ENCODE peak calls at places on chromosomes 11 and 22, in four cellular contexts. X is K562, V is nephron progenitor cell, F is spleen. B is an unnamed sample.

GRCh38 chr11:132082566-132082965 is 712.2 kb downstream of the NTM start:
- DNase-seq in X (no peak), V (no peak), F (no peak), B (no peak)

GRCh38 chr11:33701831-33702230 is 1.2 kb upstream of the C11orf91 start:
- DNase-seq in X (no peak), V (no peak), F (no peak), B (no peak)

GRCh38 chr11:33967451-33967850 is 75.6 kb upstream of the LMO2 start:
- DNase-seq in X (no peak), V (no peak), F (no peak), B (no peak)

GRCh38 chr11:235180-235997 is 753 bp downstream of the SIRT3 start:
- DNase-seq in X (no peak), V (no peak), F (no peak), B (no peak)

GRCh38 chr11:8307601-8308000 is 43.9 kb upstream of the LMO1 start:
- DNase-seq in X (no peak), V (no peak), F (peak; percentile 58), B (no peak)

GRCh38 chr11:134662629-134663360 is 250.8 kb upstream of the B3GAT1 start:
- DNase-seq in X (no peak), V (no peak), F (no peak), B (no peak)

GRCh38 chr11:91104237-91104636 is 881.4 kb upstream of the CHORDC1 start:
- DNase-seq in X (no peak), V (no peak), F (no peak), B (no peak)

GRCh38 chr22:19877626-19878339 is 23.1 kb upstream of the GNB1L start:
- DNase-seq in X (no peak), V (no peak), F (peak; percentile 71), B (no peak)

GRCh38 chr11:110077866-110078325 is 15.3 kb upstream of the ZC3H12C start:
- DNase-seq in X (no peak), V (no peak), F (no peak), B (no peak)

GRCh38 chr11:132610216-132610615 is 922.1 kb downstream of the OPCML start:
- DNase-seq in X (no peak), V (no peak), F (no peak), B (no peak)

GRCh38 chr22:19990609-19991394 is 25.8 kb downstream of the ARVCF start:
- DNase-seq in X (no peak), V (no peak), F (no peak), B (no peak)

GRCh38 chr11:118605116-118605867 is 2.1 kb upstream of the PHLDB1 start:
- DNase-seq in X (peak; percentile 52), V (peak; percentile 44), F (peak; percentile 50), B (no peak)

GRCh38 chr11:68053117-68053516 is 14.3 kb downstream of the TCIRG1 start:
- DNase-seq in X (no peak), V (no peak), F (no peak), B (no peak)

GRCh38 chr11:46234261-46234660 is 43.2 kb upstream of the CREB3L1 start:
- DNase-seq in X (no peak), V (peak; percentile 66), F (no peak), B (no peak)

GRCh38 chr11:57357827-57358226 is 19.7 kb downstream of the P2RX3 start:
- DNase-seq in X (no peak), V (no peak), F (no peak), B (no peak)

GRCh38 chr22:23180301-23180892 is at the start of gene BCR:
- DNase-seq in X (peak; percentile 100), V (peak; percentile 76), F (peak; percentile 93), B (peak; percentile 75)

GRCh38 chr11:20623258-20623657 is 23.9 kb downstream of the SLC6A5 start:
- DNase-seq in X (no peak), V (no peak), F (no peak), B (no peak)

GRCh38 chr11:65882191-65883057 is 2.8 kb downstream of the CTSW start:
- DNase-seq in X (no peak), V (no peak), F (peak; percentile 72), B (no peak)

GRCh38 chr11:121696177-121696863 is 243.6 kb upstream of the SORL1-AS1 start:
- DNase-seq in X (no peak), V (peak; percentile 48), F (no peak), B (no peak)

GRCh38 chr11:128533473-128533872 is 53.9 kb downstream of the ETS1 start:
- DNase-seq in X (no peak), V (no peak), F (no peak), B (no peak)

GRCh38 chr11:113121746-113122145 is 160.5 kb downstream of the NCAM1 start:
- DNase-seq in X (no peak), V (no peak), F (no peak), B (no peak)

GRCh38 chr22:36234211-36234610 is 5.1 kb downstream of the APOL2 start:
- DNase-seq in X (no peak), V (no peak), F (no peak), B (no peak)

GRCh38 chr22:50606126-50606525 is 5.5 kb downstream of the MAPK8IP2 start:
- DNase-seq in X (no peak), V (no peak), F (no peak), B (no peak)

GRCh38 chr11:100863080-100863581 is 176.0 kb downstream of the ARHGAP42 start:
- DNase-seq in X (peak; percentile 26), V (no peak), F (no peak), B (no peak)

GRCh38 chr11:126871792-126872191 is 128.8 kb downstream of the KIRREL3 start:
- DNase-seq in X (no peak), V (no peak), F (no peak), B (no peak)

GRCh38 chr11:111336582-111337256 is 38.4 kb downstream of the POU2AF3 start:
- DNase-seq in X (no peak), V (no peak), F (no peak), B (no peak)

GRCh38 chr11:2580061-2580421 is 119.8 kb downstream of the KCNQ1OT1 start:
- DNase-seq in X (no peak), V (no peak), F (peak; percentile 33), B (no peak)

GRCh38 chr22:30008401-30008800 is 71.9 kb upstream of the HORMAD2 start:
- DNase-seq in X (no peak), V (no peak), F (no peak), B (no peak)

GRCh38 chr11:88341852-88342251 is 4.3 kb upstream of the CTSC start:
- DNase-seq in X (no peak), V (peak; percentile 16), F (no peak), B (no peak)

GRCh38 chr11:104968856-104969776 is 742 bp upstream of the CASP4 start:
- DNase-seq in X (no peak), V (peak; percentile 3), F (peak; percentile 81), B (no peak)

GRCh38 chr11:9047986-9048522 is 43.3 kb downstream of the SCUBE2 start:
- DNase-seq in X (no peak), V (no peak), F (no peak), B (no peak)

GRCh38 chr22:46071451-46072029 is 78.8 kb upstream of the PPARA start:
- DNase-seq in X (no peak), V (peak; percentile 50), F (peak; percentile 92), B (no peak)
- TF ChIP-seq CTCF in X (no peak), V (no peak), F (no peak), B (no peak)

DNA sequence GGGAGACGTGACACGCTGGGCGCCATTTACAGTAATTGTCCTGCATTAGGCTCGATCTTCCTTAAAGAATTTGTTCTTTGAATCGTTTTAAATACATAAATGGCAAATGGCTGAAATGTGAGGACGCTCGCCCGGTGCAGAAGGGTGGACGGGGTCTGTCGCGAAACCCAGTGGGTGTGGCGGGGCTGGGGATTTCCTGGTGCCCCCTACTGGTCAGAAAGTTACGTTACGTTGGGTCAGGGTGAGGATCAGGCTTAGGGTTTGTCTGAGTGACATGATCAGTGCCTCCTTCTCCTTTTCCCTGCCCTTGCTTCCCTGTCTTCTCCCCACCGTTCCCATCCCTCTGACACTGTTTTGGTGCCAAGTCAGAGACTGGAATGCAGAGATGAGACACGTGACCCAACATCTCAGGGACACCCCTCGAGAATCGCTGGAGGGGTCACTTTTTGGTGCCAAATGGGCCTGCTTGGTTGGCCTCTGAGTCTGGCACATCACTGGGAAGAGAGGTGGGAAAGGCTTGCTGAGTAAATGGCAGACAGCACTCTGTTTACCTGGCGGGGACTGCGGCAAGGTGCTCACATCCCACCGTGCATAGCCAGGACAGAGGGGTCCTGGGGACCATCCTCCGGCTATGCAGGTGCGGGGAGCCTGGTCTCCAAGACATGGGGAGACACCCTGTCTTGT is 1107.6 kb downstream of the BRD1 start:
- DNase-seq in X (peak; percentile 72), V (peak; percentile 25), F (peak; percentile 40), B (peak; percentile 53)
- TF ChIP-seq CTCF in X (peak; percentile 44), V (peak; percentile 38), F (no peak), B (peak; percentile 68)

GRCh38 chr22:21778705-21779363 is 43.2 kb upstream of the YPEL1 start:
- DNase-seq in X (peak; percentile 84), V (no peak), F (no peak), B (no peak)

GRCh38 chr22:21771631-21771976 is 36.0 kb upstream of the YPEL1 start:
- DNase-seq in X (no peak), V (no peak), F (no peak), B (no peak)

GRCh38 chr22:21780259-21780658 is 44.7 kb upstream of the YPEL1 start:
- DNase-seq in X (no peak), V (no peak), F (no peak), B (no peak)

GRCh38 chr22:21779444-21779843 is 43.9 kb upstream of the YPEL1 start:
- DNase-seq in X (no peak), V (no peak), F (no peak), B (no peak)

DNA sequence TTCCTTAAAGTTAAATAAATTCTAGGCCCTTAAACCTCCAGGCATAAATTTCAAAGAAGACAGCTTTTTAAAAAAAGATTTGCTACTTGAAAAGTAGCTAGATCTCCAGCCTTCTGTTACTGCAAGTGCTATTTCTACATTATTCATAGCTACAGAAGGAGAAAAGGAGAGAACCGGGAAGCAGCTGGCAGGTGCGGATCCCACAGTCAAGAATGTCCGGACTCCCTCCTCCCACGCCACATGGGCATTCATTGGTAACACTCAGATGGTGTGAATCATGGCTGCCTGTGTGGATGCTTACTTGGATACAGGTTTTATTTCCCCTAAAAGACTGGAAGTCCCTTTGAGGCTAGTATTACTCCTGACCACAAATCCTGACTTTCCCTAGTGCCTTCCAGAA is 39.5 kb upstream of the YPEL1 start:
- DNase-seq in X (no peak), V (no peak), F (no peak), B (no peak)
- TF ChIP-seq CTCF in X (no peak), V (no peak), F (no peak), B (no peak)

DNA sequence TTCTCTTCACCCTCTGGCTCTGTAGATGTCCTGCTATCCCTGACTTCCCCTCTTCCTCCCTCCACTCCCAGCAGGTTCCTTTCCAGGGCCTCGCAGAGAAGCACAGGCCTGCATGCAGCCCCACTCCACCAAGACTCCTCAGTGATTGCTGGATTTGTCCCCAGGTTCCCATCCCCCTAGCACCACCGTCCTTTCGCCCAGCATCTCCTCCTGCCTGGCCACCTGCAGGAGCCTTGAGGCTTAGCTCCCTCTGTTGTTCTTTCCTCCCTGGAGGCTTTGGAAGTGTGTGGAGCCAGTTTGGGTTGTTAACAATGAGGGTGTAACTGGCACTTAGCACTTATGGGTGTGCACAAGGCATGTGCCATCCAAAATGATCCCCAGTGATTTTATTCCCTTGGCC is 170.9 kb downstream of the TENM4 start:
- DNase-seq in X (no peak), V (no peak), F (no peak), B (no peak)
- TF ChIP-seq CTCF in X (no peak), V (no peak), F (no peak), B (no peak)

B was measured in endothelial cell.